ENCODE peak calls at places on chromosome 21, in five cellular contexts. One of them, this sample, is unnamed.

GRCh38 chr21:38770660-38771059 is 35.1 kb upstream of the ETS2 start:
- DNase-seq in transverse colon: no peak
- DNase-seq in sigmoid colon: no peak
- DNase-seq in fibroblast of lung: no peak
- DNase-seq in neural progenitor cell: no peak
- DNase-seq in this sample: no peak

GRCh38 chr21:41680444-41681335 is 86.2 kb downstream of the RIPK4 start:
- DNase-seq in transverse colon: no peak
- DNase-seq in sigmoid colon: no peak
- DNase-seq in fibroblast of lung: no peak
- DNase-seq in neural progenitor cell: no peak
- DNase-seq in this sample: no peak

GRCh38 chr21:36716387-36716786 is 17.5 kb downstream of the SIM2 start:
- DNase-seq in transverse colon: no peak
- DNase-seq in sigmoid colon: no peak
- DNase-seq in fibroblast of lung: no peak
- DNase-seq in neural progenitor cell: no peak
- DNase-seq in this sample: no peak

GRCh38 chr21:35326677-35327076 is 277.6 kb upstream of the RUNX1 start:
- DNase-seq in transverse colon: no peak
- DNase-seq in sigmoid colon: no peak
- DNase-seq in fibroblast of lung: peak; percentile 20
- DNase-seq in neural progenitor cell: no peak
- DNase-seq in this sample: no peak

GRCh38 chr21:40243676-40244075 is 376.4 kb downstream of the PCP4 start:
- DNase-seq in transverse colon: no peak
- DNase-seq in sigmoid colon: no peak
- DNase-seq in fibroblast of lung: no peak
- DNase-seq in neural progenitor cell: no peak
- DNase-seq in this sample: no peak

GRCh38 chr21:14863745-14864210 is 201.0 kb downstream of the NRIP1 start:
- DNase-seq in transverse colon: no peak
- DNase-seq in sigmoid colon: no peak
- DNase-seq in fibroblast of lung: peak; percentile 19
- DNase-seq in neural progenitor cell: no peak
- DNase-seq in this sample: no peak

GRCh38 chr21:40845621-40846020 is 1.3 kb downstream of the DSCAM start:
- DNase-seq in transverse colon: no peak
- DNase-seq in sigmoid colon: no peak
- DNase-seq in fibroblast of lung: peak; percentile 58
- DNase-seq in neural progenitor cell: no peak
- DNase-seq in this sample: no peak

GRCh38 chr21:18545908-18546307 is 142.3 kb upstream of the TMPRSS15 start:
- DNase-seq in transverse colon: no peak
- DNase-seq in sigmoid colon: no peak
- DNase-seq in fibroblast of lung: peak; percentile 71
- DNase-seq in neural progenitor cell: no peak
- DNase-seq in this sample: no peak

GRCh38 chr21:35779690-35780570 is 280.4 kb downstream of the SETD4 start:
- DNase-seq in transverse colon: no peak
- DNase-seq in sigmoid colon: no peak
- DNase-seq in fibroblast of lung: peak; percentile 90
- DNase-seq in neural progenitor cell: no peak
- DNase-seq in this sample: no peak

GRCh38 chr21:28419110-28419509 is 573.6 kb downstream of the LTN1 start:
- DNase-seq in transverse colon: no peak
- DNase-seq in sigmoid colon: no peak
- DNase-seq in fibroblast of lung: peak; percentile 83
- DNase-seq in neural progenitor cell: no peak
- DNase-seq in this sample: no peak

GRCh38 chr21:38916214-38916964 is 110.7 kb downstream of the ETS2 start:
- DNase-seq in transverse colon: peak; percentile 2
- DNase-seq in sigmoid colon: no peak
- DNase-seq in fibroblast of lung: no peak
- DNase-seq in neural progenitor cell: no peak
- DNase-seq in this sample: no peak

GRCh38 chr21:16402752-16403151 is 673.0 kb downstream of the USP25 start:
- DNase-seq in transverse colon: no peak
- DNase-seq in sigmoid colon: no peak
- DNase-seq in fibroblast of lung: no peak
- DNase-seq in neural progenitor cell: no peak
- DNase-seq in this sample: no peak

GRCh38 chr21:37899141-37899540 is 17.1 kb downstream of the KCNJ6 start:
- DNase-seq in transverse colon: no peak
- DNase-seq in sigmoid colon: no peak
- DNase-seq in fibroblast of lung: no peak
- DNase-seq in neural progenitor cell: no peak
- DNase-seq in this sample: no peak

GRCh38 chr21:29238967-29239289 is 59.8 kb upstream of the BACH1 start:
- DNase-seq in transverse colon: no peak
- DNase-seq in sigmoid colon: no peak
- DNase-seq in fibroblast of lung: peak; percentile 78
- DNase-seq in neural progenitor cell: no peak
- DNase-seq in this sample: no peak

GRCh38 chr21:28761709-28762356 is 230.8 kb downstream of the LTN1 start:
- DNase-seq in transverse colon: no peak
- DNase-seq in sigmoid colon: no peak
- DNase-seq in fibroblast of lung: peak; percentile 73
- DNase-seq in neural progenitor cell: no peak
- DNase-seq in this sample: no peak

GRCh38 chr21:46471514-46471913 is 12.8 kb downstream of the DIP2A start:
- DNase-seq in transverse colon: no peak
- DNase-seq in sigmoid colon: no peak
- DNase-seq in fibroblast of lung: no peak
- DNase-seq in neural progenitor cell: no peak
- DNase-seq in this sample: no peak

GRCh38 chr21:15592271-15592860 is 137.4 kb upstream of the USP25 start:
- DNase-seq in transverse colon: no peak
- DNase-seq in sigmoid colon: no peak
- DNase-seq in fibroblast of lung: peak; percentile 38
- DNase-seq in neural progenitor cell: peak; percentile 25
- DNase-seq in this sample: no peak

GRCh38 chr21:41879190-41879998 is at the start of gene PRDM15:
- DNase-seq in transverse colon: peak; percentile 87
- DNase-seq in sigmoid colon: peak; percentile 91
- DNase-seq in fibroblast of lung: peak; percentile 92
- DNase-seq in neural progenitor cell: peak; percentile 92
- DNase-seq in this sample: peak; percentile 86

GRCh38 chr21:31157756-31158155 is 119.5 kb upstream of the KRTAP19-8 start:
- DNase-seq in transverse colon: no peak
- DNase-seq in sigmoid colon: no peak
- DNase-seq in fibroblast of lung: peak; percentile 30
- DNase-seq in neural progenitor cell: no peak
- DNase-seq in this sample: no peak

GRCh38 chr21:43270800-43271261 is 102.0 kb downstream of the CRYAA start:
- DNase-seq in transverse colon: no peak
- DNase-seq in sigmoid colon: no peak
- DNase-seq in fibroblast of lung: peak; percentile 13
- DNase-seq in neural progenitor cell: no peak
- DNase-seq in this sample: no peak

GRCh38 chr21:39972471-39972870 is 105.2 kb downstream of the PCP4 start:
- DNase-seq in transverse colon: no peak
- DNase-seq in sigmoid colon: no peak
- DNase-seq in fibroblast of lung: no peak
- DNase-seq in neural progenitor cell: no peak
- DNase-seq in this sample: no peak

GRCh38 chr21:39788383-39788782 is 43.4 kb downstream of the IGSF5 start:
- DNase-seq in transverse colon: peak; percentile 49
- DNase-seq in sigmoid colon: peak; percentile 79
- DNase-seq in fibroblast of lung: peak; percentile 94
- DNase-seq in neural progenitor cell: peak; percentile 91
- DNase-seq in this sample: peak; percentile 72

GRCh38 chr21:17779486-17779885 is 39.7 kb downstream of the C21orf91 start:
- DNase-seq in transverse colon: no peak
- DNase-seq in sigmoid colon: no peak
- DNase-seq in fibroblast of lung: no peak
- DNase-seq in neural progenitor cell: no peak
- DNase-seq in this sample: no peak

GRCh38 chr21:34936299-34936698 is 112.8 kb downstream of the RUNX1 start:
- DNase-seq in transverse colon: no peak
- DNase-seq in sigmoid colon: no peak
- DNase-seq in fibroblast of lung: no peak
- DNase-seq in neural progenitor cell: no peak
- DNase-seq in this sample: no peak

GRCh38 chr21:33211305-33211704 is 18.4 kb upstream of the IFNAR2 start:
- DNase-seq in transverse colon: no peak
- DNase-seq in sigmoid colon: no peak
- DNase-seq in fibroblast of lung: no peak
- DNase-seq in neural progenitor cell: no peak
- DNase-seq in this sample: no peak
- H3K4me1 ChIP-seq in transverse colon: peaks cover 17% of the 10 kb centered on the region
- H3K4me1 ChIP-seq in sigmoid colon: no peaks in the 10 kb centered on the region
- H3K4me1 ChIP-seq in fibroblast of lung: no peaks in the 10 kb centered on the region
- H3K4me1 ChIP-seq in neural progenitor cell: no peaks in the 10 kb centered on the region
- H3K4me1 ChIP-seq in this sample: peaks cover 18% of the 10 kb centered on the region

GRCh38 chr21:26432410-26432809 is 140.7 kb downstream of the CYYR1 start:
- DNase-seq in transverse colon: no peak
- DNase-seq in sigmoid colon: no peak
- DNase-seq in fibroblast of lung: no peak
- DNase-seq in neural progenitor cell: no peak
- DNase-seq in this sample: no peak
- H3K9me3 ChIP-seq in transverse colon: no peaks in the 10 kb centered on the region
- H3K9me3 ChIP-seq in sigmoid colon: no peaks in the 10 kb centered on the region
- H3K9me3 ChIP-seq in fibroblast of lung: no peaks in the 10 kb centered on the region
- H3K9me3 ChIP-seq in neural progenitor cell: no peaks in the 10 kb centered on the region
- H3K9me3 ChIP-seq in this sample: no peaks in the 10 kb centered on the region

GRCh38 chr21:45443595-45444181 is 38.7 kb downstream of the COL18A1 start:
- DNase-seq in transverse colon: no peak
- DNase-seq in sigmoid colon: no peak
- DNase-seq in fibroblast of lung: no peak
- DNase-seq in neural progenitor cell: no peak
- DNase-seq in this sample: no peak
- TF ChIP-seq CTCF in transverse colon: no peak
- TF ChIP-seq CTCF in sigmoid colon: no peak
- TF ChIP-seq CTCF in fibroblast of lung: no peak
- TF ChIP-seq CTCF in neural progenitor cell: no peak
- TF ChIP-seq CTCF in this sample: peak; percentile 10

GRCh38 chr21:33396966-33397365 is 6.2 kb upstream of the IFNGR2 start:
- DNase-seq in transverse colon: no peak
- DNase-seq in sigmoid colon: no peak
- DNase-seq in fibroblast of lung: peak; percentile 85
- DNase-seq in neural progenitor cell: no peak
- DNase-seq in this sample: peak; percentile 47
- H3K4me1 ChIP-seq in transverse colon: no peaks in the 10 kb centered on the region
- H3K4me1 ChIP-seq in sigmoid colon: peaks cover 13% of the 10 kb centered on the region
- H3K4me1 ChIP-seq in fibroblast of lung: peaks cover 6% of the 10 kb centered on the region
- H3K4me1 ChIP-seq in neural progenitor cell: peaks cover 9% of the 10 kb centered on the region
- H3K4me1 ChIP-seq in this sample: peaks cover 28% of the 10 kb centered on the region

DNA sequence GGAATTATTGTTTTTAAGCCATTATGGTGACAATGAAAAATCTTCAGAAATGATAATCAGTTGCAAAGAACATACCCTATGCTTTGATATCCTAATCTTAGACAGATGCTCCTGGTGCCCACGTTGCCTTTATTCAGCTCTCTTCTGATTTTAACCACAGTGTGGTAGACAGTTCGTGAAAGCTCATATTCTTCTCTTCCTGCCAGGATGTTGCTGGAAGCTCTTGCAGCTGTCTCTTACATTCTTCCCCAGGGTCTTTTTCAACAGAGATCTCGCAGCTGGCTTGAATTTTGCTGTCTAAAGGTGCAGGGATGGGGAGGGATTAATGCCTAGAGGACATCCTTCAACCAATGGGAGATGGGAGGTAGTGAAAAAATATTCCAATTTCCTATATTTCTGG is 150.0 kb upstream of the APP start:
- DNase-seq in transverse colon: no peak
- DNase-seq in sigmoid colon: no peak
- DNase-seq in fibroblast of lung: no peak
- DNase-seq in neural progenitor cell: no peak
- DNase-seq in this sample: no peak
- H3K9me3 ChIP-seq in transverse colon: no peaks in the 10 kb centered on the region
- H3K9me3 ChIP-seq in sigmoid colon: no peaks in the 10 kb centered on the region
- H3K9me3 ChIP-seq in fibroblast of lung: no peaks in the 10 kb centered on the region
- H3K9me3 ChIP-seq in neural progenitor cell: no peaks in the 10 kb centered on the region
- H3K9me3 ChIP-seq in this sample: no peaks in the 10 kb centered on the region